ENCODE peak calls at places on chromosome 1, in six cellular contexts. S is fibroblast of lung; O is cardiac muscle cell; K is mammary epithelial cell; D is CD8-positive, alpha-beta T cell; Y is CD8-positive, alpha-beta memory T cell. T is an unnamed sample. For H3K4me1, the result is how much of the 10 kb centered on the place peaks cover.

GRCh38 chr1:198153804-198154203 is 3.0 kb upstream of the NEK7 start:
- DNase-seq in Y (no peak), D (no peak), S (peak), O (no peak), K (no peak), T (no peak)

GRCh38 chr1:26677306-26678115 is 18.3 kb upstream of the ARID1A start:
- DNase-seq in D (peak), K (peak), S (peak), Y (peak), O (peak), T (no peak)

GRCh38 chr1:230860617-230861384 is 7.5 kb downstream of the C1orf198 start:
- DNase-seq in S (no peak), D (no peak), K (no peak), Y (no peak), O (no peak), T (no peak)

GRCh38 chr1:27561126-27561899 is 42.6 kb downstream of the AHDC1 start:
- DNase-seq in Y (no peak), D (no peak), O (no peak), K (no peak), S (no peak), T (no peak)

GRCh38 chr1:242524571-242525359 is at the start of gene PLD5:
- DNase-seq in O (peak), Y (no peak), S (no peak), D (no peak), K (peak), T (peak)

GRCh38 chr1:216502528-216503162 is 79.4 kb upstream of the USH2A start:
- DNase-seq in O (peak), D (no peak), K (no peak), S (no peak), Y (no peak), T (peak)

GRCh38 chr1:205800973-205801703 is 11.9 kb downstream of the SLC41A1 start:
- DNase-seq in D (no peak), Y (no peak), S (no peak), O (no peak), K (no peak), T (no peak)

GRCh38 chr1:14997646-14998276 is 155.8 kb upstream of the TMEM51 start:
- DNase-seq in S (no peak), K (no peak), Y (no peak), D (no peak), O (no peak), T (no peak)

GRCh38 chr1:9018372-9018771 is 7.9 kb downstream of the SLC2A7 start:
- DNase-seq in S (peak), Y (no peak), O (no peak), K (no peak), D (no peak), T (no peak)

GRCh38 chr1:97412155-97412554 is 508.7 kb downstream of the DPYD start:
- DNase-seq in S (peak), O (no peak), K (peak), Y (no peak), D (no peak), T (no peak)

GRCh38 chr1:232793944-232794343 is 11.3 kb upstream of the MAP10 start:
- DNase-seq in D (peak), K (peak), Y (no peak), O (no peak), S (peak), T (no peak)

GRCh38 chr1:151472852-151473731 is 13.8 kb upstream of the POGZ start:
- DNase-seq in Y (no peak), O (peak), S (peak), D (peak), K (peak), T (no peak)

GRCh38 chr1:85048296-85049064 is at the start of gene MCOLN3:
- DNase-seq in S (no peak), K (peak), O (peak), D (peak), Y (peak), T (no peak)

GRCh38 chr1:206526064-206526911 is 19.0 kb downstream of the RASSF5 start:
- DNase-seq in K (no peak), Y (no peak), S (no peak), D (no peak), O (no peak), T (no peak)

GRCh38 chr1:233443040-233443439 is 115.5 kb downstream of the MAP3K21 start:
- DNase-seq in D (no peak), O (no peak), K (peak), Y (no peak), S (peak), T (no peak)

GRCh38 chr1:29549001-29549400 is 312.7 kb downstream of the PTPRU start:
- DNase-seq in O (no peak), D (no peak), K (no peak), S (no peak), Y (no peak), T (no peak)

GRCh38 chr1:89023026-89023425 is 360 bp upstream of the GBP3 start:
- DNase-seq in S (no peak), K (no peak), Y (no peak), O (no peak), D (no peak), T (no peak)

GRCh38 chr1:201795066-201795465 is 33.9 kb upstream of the IPO9 start:
- DNase-seq in K (no peak), O (peak), D (no peak), Y (no peak), S (no peak), T (no peak)

GRCh38 chr1:117757668-117758067 is 151.8 kb downstream of the TENT5C start:
- DNase-seq in S (peak), Y (no peak), O (no peak), K (no peak), D (no peak), T (no peak)

GRCh38 chr1:222754386-222755139 is 17.6 kb downstream of the FAM177B start:
- DNase-seq in D (no peak), O (no peak), S (peak), K (peak), Y (no peak), T (no peak)

GRCh38 chr1:201383647-201384405 is 6.3 kb upstream of the TNNT2 start:
- DNase-seq in S (peak), D (no peak), K (peak), Y (no peak), O (peak), T (no peak)

GRCh38 chr1:160189649-160190625 is at the start of gene CASQ1:
- DNase-seq in Y (no peak), K (no peak), D (no peak), S (peak), O (peak), T (no peak)

GRCh38 chr1:92952714-92953113 is 8.5 kb downstream of the DIPK1A start:
- DNase-seq in Y (no peak), D (no peak), S (no peak), K (no peak), O (no peak), T (no peak)

GRCh38 chr1:92953491-92953890 is 7.8 kb downstream of the DIPK1A start:
- DNase-seq in S (no peak), O (no peak), D (no peak), K (no peak), Y (no peak), T (no peak)

GRCh38 chr1:92948071-92948470 is 13.2 kb downstream of the DIPK1A start:
- DNase-seq in O (no peak), Y (no peak), D (no peak), K (peak), S (no peak), T (no peak)

GRCh38 chr1:92949937-92950817 is 11.1 kb downstream of the DIPK1A start:
- DNase-seq in K (peak), D (no peak), S (peak), Y (no peak), O (no peak), T (no peak)

GRCh38 chr1:92951141-92951582 is 10.1 kb downstream of the DIPK1A start:
- DNase-seq in S (peak), O (no peak), D (no peak), Y (no peak), K (peak), T (no peak)
- H3K4me3 ChIP-seq in S (no peak), O (no peak), D (no peak), Y (no peak), K (no peak), T (no peak)

GRCh38 chr1:39226836-39227235 is 22.3 kb downstream of the MACF1 start:
- DNase-seq in Y (no peak), D (no peak), K (no peak), O (no peak), S (no peak), T (no peak)
- H3K4me1 ChIP-seq in Y (half or more), D (half or more), K (under half), O (under half), S (under half), T (under half)

DNA sequence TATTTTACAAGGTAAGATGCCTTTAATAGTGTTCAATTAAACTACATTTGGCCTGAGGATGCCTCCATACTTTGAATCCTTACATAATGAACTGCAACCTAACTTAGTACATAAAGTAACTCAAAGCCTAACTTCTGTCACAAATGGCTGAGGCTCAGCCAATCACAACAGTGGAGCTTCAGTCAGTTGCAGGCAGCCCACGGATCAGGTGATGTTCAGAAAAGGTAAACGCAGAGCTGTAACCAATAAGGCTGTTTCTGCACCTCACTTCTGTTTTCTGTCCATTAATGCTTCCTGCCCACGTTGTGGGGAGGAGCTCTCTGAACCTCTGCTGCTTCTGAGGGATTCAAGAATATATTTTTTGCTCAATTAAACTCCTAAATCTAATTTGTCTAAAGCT is 94.8 kb upstream of the KIAA0040 start:
- DNase-seq in Y (no peak), S (no peak), O (no peak), K (no peak), D (no peak), T (no peak)
- H3K4me3 ChIP-seq in Y (no peak), S (no peak), O (no peak), K (no peak), D (no peak), T (no peak)

GRCh38 chr1:78833491-78833890 is 173.0 kb downstream of the ADGRL4 start:
- DNase-seq in O (no peak), D (no peak), S (peak), Y (no peak), K (peak), T (no peak)

GRCh38 chr1:78840447-78841251 is 165.9 kb downstream of the ADGRL4 start:
- DNase-seq in D (no peak), S (peak), O (peak), Y (no peak), K (peak), T (peak)

GRCh38 chr1:78834201-78834741 is 172.3 kb downstream of the ADGRL4 start:
- DNase-seq in Y (no peak), O (no peak), S (peak), D (no peak), K (no peak), T (no peak)

GRCh38 chr1:78839704-78840277 is 166.7 kb downstream of the ADGRL4 start:
- DNase-seq in K (peak), D (peak), Y (no peak), S (peak), O (peak), T (peak)

DNA sequence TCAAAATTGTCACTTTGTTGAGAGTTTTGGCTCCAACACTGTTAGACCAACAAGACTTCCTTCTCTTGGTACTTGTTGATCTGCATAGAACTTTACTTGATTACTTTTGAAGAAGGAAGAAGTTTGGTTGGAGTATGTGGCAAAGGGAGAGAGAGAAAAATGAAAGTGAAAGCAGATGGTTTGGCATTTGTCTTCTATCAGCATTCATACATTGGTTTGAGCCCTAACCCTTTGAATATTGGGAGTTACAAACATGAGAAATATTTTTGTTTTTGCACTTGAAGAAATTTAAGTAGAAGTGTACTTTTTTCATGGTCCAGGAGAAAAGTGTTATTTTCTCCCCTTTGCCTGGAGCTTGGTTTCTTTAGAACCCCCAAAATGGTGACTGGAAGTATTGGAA is 169.8 kb downstream of the ADGRL4 start:
- DNase-seq in O (no peak), K (no peak), D (no peak), Y (no peak), S (no peak), T (no peak)
- H3K4me1 ChIP-seq in O (under half), K (under half), D (under half), Y (under half), S (under half), T (under half)

GRCh38 chr1:171898956-171899355 is 57.7 kb downstream of the DNM3 start:
- DNase-seq in D (no peak), Y (no peak), K (peak), O (peak), S (peak), T (peak)
- H3K4me3 ChIP-seq in D (no peak), Y (no peak), K (peak), O (no peak), S (no peak), T (no peak)

DNA sequence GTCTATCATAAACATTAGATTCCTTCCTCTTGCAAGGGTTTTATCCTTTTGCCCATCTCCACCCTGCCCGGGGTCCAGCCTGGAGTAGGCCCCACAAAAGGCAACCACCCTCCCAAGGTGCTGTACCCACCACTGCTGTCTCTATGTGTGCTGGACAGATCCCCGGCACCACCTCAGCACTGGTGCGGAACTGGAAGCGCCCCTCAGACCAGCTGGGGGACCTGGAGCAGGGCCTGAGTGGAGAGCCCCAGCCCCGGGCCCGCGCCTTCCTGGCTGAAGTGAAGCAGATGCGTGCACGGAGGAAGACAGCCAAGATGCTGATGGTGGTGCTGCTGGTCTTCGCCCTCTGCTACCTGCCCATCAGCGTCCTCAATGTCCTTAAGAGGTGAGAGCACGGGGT is 5.9 kb downstream of the HCRTR1 start:
- DNase-seq in Y (no peak), K (no peak), S (no peak), O (no peak), D (no peak), T (no peak)
- H3K4me1 ChIP-seq in Y (under half), K (under half), S (under half), O (under half), D (under half), T (under half)

GRCh38 chr1:227298532-227299174 is 19.6 kb downstream of the CDC42BPA start:
- DNase-seq in O (no peak), D (no peak), S (no peak), Y (no peak), K (no peak), T (no peak)
- H3K4me3 ChIP-seq in O (no peak), D (no peak), S (no peak), Y (no peak), K (peak), T (no peak)

GRCh38 chr1:39962450-39962825 is 7.5 kb downstream of the MFSD2A start:
- DNase-seq in K (no peak), Y (no peak), O (no peak), D (no peak), S (no peak), T (no peak)

GRCh38 chr1:39960461-39960958 is 5.6 kb downstream of the MFSD2A start:
- DNase-seq in S (no peak), K (peak), O (no peak), D (peak), Y (no peak), T (no peak)

GRCh38 chr1:39958801-39959200 is 3.9 kb downstream of the MFSD2A start:
- DNase-seq in Y (no peak), O (no peak), S (no peak), K (no peak), D (no peak), T (no peak)

GRCh38 chr1:39957299-39958020 is 2.5 kb downstream of the MFSD2A start:
- DNase-seq in Y (no peak), O (no peak), S (peak), D (no peak), K (peak), T (no peak)

DNA sequence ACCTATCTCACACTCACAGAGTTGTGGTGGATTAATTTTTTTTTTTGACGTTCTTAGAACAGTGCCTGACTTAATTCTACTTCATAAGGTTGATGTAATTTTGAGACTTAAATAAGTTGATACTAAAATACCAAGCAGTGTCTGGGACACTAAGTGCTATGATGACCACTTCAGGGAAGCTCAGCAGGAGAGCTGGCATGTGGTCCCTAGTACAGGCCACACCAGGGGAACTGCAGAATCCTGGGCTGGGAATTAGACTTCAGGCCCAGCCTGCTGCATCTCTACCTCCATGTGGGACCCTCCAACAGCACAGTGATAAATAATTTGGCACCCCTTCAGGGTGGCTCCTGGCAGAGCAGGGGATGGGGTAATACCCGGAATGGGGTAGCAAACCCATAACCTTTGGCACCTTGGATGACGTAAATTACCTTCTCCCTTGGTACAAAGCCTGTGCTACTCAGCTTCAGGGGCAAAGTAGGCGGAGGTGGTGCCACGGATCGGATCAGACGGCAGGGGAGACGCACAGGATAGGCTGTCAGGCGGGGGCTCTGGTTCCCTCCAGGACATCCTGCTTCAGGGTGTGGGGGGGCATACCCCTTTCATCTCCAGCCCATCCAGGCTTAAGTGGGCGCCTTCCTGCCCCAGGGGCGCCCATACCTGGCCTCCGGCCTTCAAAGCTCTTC is 4.8 kb downstream of the MFSD2A start:
- DNase-seq in Y (no peak), O (no peak), S (no peak), D (no peak), K (no peak), T (no peak)
- H3K4me1 ChIP-seq in Y (under half), O (under half), S (under half), D (under half), K (under half), T (under half)

GRCh38 chr1:156080598-156081173 is 1.6 kb downstream of the MEX3A start:
- DNase-seq in K (no peak), O (no peak), S (no peak), D (no peak), Y (no peak), T (no peak)
- H3K4me3 ChIP-seq in K (no peak), O (peak), S (peak), D (no peak), Y (no peak), T (peak)

GRCh38 chr1:154414606-154415005 is 9.5 kb downstream of the IL6R start:
- DNase-seq in S (no peak), O (no peak), D (no peak), Y (no peak), K (no peak), T (no peak)
- H3K4me1 ChIP-seq in S (under half), O (under half), D (under half), Y (half or more), K (under half), T (under half)